ENCODE peak calls at places on chromosomes 16 and 17, in nine cellular contexts. V, W, H, X, R, F, O, S and A are unnamed samples. For H3K36me3, the result is how much of the 10 kb centered on the place peaks cover.

GRCh38 chr16:49081556-49081955 is 200.1 kb downstream of the CBLN1 start:
- DNase-seq in V (no peak), W (no peak), H (no peak), X (no peak), R (no peak), F (no peak), O (no peak), S (no peak), A (no peak)

GRCh38 chr17:82215095-82215971 is 2.7 kb upstream of the CCDC57 start:
- DNase-seq in V (no peak), W (peak), H (no peak), X (no peak), R (no peak), F (peak), O (no peak), S (peak), A (no peak)

GRCh38 chr16:84892097-84892496 is 72.3 kb downstream of the CRISPLD2 start:
- DNase-seq in V (no peak), W (no peak), H (no peak), X (no peak), R (no peak), F (no peak), O (no peak), S (no peak), A (no peak)

GRCh38 chr17:31596382-31597323 is 205.2 kb downstream of the RAB11FIP4 start:
- DNase-seq in V (peak), W (peak), H (peak), X (no peak), R (no peak), F (no peak), O (peak), S (peak), A (peak)

GRCh38 chr17:945672-946071 is 33.9 kb downstream of the NXN start:
- DNase-seq in V (no peak), W (no peak), H (no peak), X (no peak), R (no peak), F (no peak), O (no peak), S (no peak), A (no peak)

GRCh38 chr16:11182381-11182780 is 73.6 kb downstream of the SOCS1 start:
- DNase-seq in V (no peak), W (no peak), H (no peak), X (no peak), R (no peak), F (no peak), O (no peak), S (no peak), A (no peak)

GRCh38 chr16:87840462-87840978 is 28.8 kb downstream of the SLC7A5 start:
- DNase-seq in V (no peak), W (no peak), H (no peak), X (no peak), R (no peak), F (no peak), O (no peak), S (no peak), A (no peak)

GRCh38 chr17:12990041-12990808 is 27.6 kb downstream of the ELAC2 start:
- DNase-seq in V (no peak), W (no peak), H (no peak), X (no peak), R (peak), F (no peak), O (no peak), S (no peak), A (no peak)

GRCh38 chr17:34314279-34314678 is 5.0 kb upstream of the CCL8 start:
- DNase-seq in V (peak), W (no peak), H (peak), X (no peak), R (no peak), F (no peak), O (peak), S (peak), A (no peak)

GRCh38 chr17:5644065-5644464 is 59.8 kb upstream of the NLRP1 start:
- DNase-seq in V (no peak), W (no peak), H (no peak), X (no peak), R (no peak), F (no peak), O (no peak), S (no peak), A (no peak)

GRCh38 chr17:73595068-73595865 is 49.0 kb downstream of the SDK2 start:
- DNase-seq in V (no peak), W (peak), H (no peak), X (peak), R (peak), F (no peak), O (peak), S (no peak), A (peak)

GRCh38 chr16:26976913-26977312 is 89.8 kb upstream of the C16orf82 start:
- DNase-seq in V (no peak), W (no peak), H (no peak), X (no peak), R (no peak), F (no peak), O (no peak), S (no peak), A (no peak)

GRCh38 chr17:31537558-31537957 is 146.1 kb downstream of the RAB11FIP4 start:
- DNase-seq in V (no peak), W (no peak), H (peak), X (no peak), R (peak), F (no peak), O (peak), S (peak), A (peak)

GRCh38 chr17:63956296-63956920 is 16.3 kb downstream of the SCN4A start:
- DNase-seq in V (no peak), W (peak), H (no peak), X (no peak), R (no peak), F (no peak), O (peak), S (peak), A (no peak)

GRCh38 chr16:1413684-1414531 is 596 bp downstream of the UNKL start:
- DNase-seq in V (peak), W (peak), H (peak), X (peak), R (peak), F (peak), O (peak), S (peak), A (peak)

GRCh38 chr17:81966343-81967243 is 5.6 kb upstream of the NOTUM start:
- DNase-seq in V (no peak), W (peak), H (no peak), X (no peak), R (peak), F (peak), O (peak), S (no peak), A (peak)

GRCh38 chr16:89670496-89671431 is 13.1 kb downstream of the SPATA33 start:
- DNase-seq in V (no peak), W (peak), H (no peak), X (no peak), R (no peak), F (no peak), O (no peak), S (peak), A (no peak)

GRCh38 chr17:29592850-29593545 is at the start of gene ANKRD13B:
- DNase-seq in V (peak), W (no peak), H (peak), X (peak), R (no peak), F (no peak), O (no peak), S (peak), A (peak)

GRCh38 chr16:4344659-4345438 is 6.3 kb downstream of the PAM16 start:
- DNase-seq in V (no peak), W (peak), H (peak), X (no peak), R (peak), F (no peak), O (peak), S (peak), A (no peak)

GRCh38 chr17:17300624-17301568 is 2.3 kb upstream of the NT5M start:
- DNase-seq in V (peak), W (peak), H (peak), X (peak), R (peak), F (no peak), O (peak), S (peak), A (peak)

GRCh38 chr17:32810690-32811089 is 66.2 kb downstream of the MYO1D start:
- DNase-seq in V (no peak), W (no peak), H (no peak), X (no peak), R (no peak), F (no peak), O (no peak), S (no peak), A (no peak)

GRCh38 chr17:47978324-47978723 is 7.4 kb downstream of the CDK5RAP3 start:
- DNase-seq in V (peak), W (peak), H (peak), X (peak), R (peak), F (peak), O (peak), S (peak), A (peak)

GRCh38 chr17:67718325-67718941 is 697 bp downstream of the NOL11 start:
- DNase-seq in V (no peak), W (peak), H (no peak), X (no peak), R (no peak), F (no peak), O (peak), S (peak), A (peak)

GRCh38 chr17:34683390-34683789 is 104.0 kb downstream of the TMEM132E start:
- DNase-seq in V (no peak), W (no peak), H (no peak), X (no peak), R (no peak), F (no peak), O (no peak), S (no peak), A (no peak)

GRCh38 chr16:17491140-17491662 is 20.4 kb upstream of the XYLT1 start:
- DNase-seq in V (no peak), W (no peak), H (no peak), X (no peak), R (no peak), F (no peak), O (no peak), S (no peak), A (no peak)

GRCh38 chr17:72134560-72135399 is 14.0 kb downstream of the SOX9 start:
- DNase-seq in V (no peak), W (no peak), H (no peak), X (no peak), R (no peak), F (no peak), O (no peak), S (peak), A (no peak)

GRCh38 chr16:8905168-8905762 is 23.1 kb downstream of the LITAFD start:
- DNase-seq in V (no peak), W (peak), H (no peak), X (peak), R (no peak), F (no peak), O (no peak), S (peak), A (no peak)

GRCh38 chr17:38685485-38685884 is 10.7 kb upstream of the EPOP start:
- DNase-seq in V (no peak), W (no peak), H (peak), X (no peak), R (no peak), F (no peak), O (peak), S (no peak), A (peak)

DNA sequence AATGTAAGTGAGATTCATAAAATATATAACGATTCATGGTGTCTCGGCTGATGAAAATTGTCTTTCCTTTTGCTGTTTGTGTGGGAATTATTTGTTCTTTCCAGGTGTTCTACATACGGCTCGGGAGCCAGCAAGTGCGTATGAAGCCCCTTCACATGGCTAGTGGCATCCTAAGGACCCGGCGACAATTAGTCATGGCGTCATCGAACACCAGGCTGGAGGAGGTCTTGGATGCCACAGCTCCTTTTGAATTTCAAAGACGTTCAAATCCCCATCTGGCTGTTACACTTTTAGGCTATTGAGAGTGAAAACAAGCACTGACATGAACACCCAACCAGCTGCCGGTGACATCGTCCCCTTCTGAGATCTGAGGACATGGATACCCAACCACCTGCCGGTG is 397.7 kb upstream of the TNRC6C start:
- DNase-seq in V (no peak), W (no peak), H (no peak), X (no peak), R (no peak), F (no peak), O (no peak), S (no peak), A (no peak)
- H3K36me3 ChIP-seq in V (under half), W (under half), H (under half), X (under half), R (under half), F (under half), O (under half), S (under half), A (under half)

GRCh38 chr16:56807011-56807675 is 57.9 kb upstream of the SLC12A3 start:
- DNase-seq in V (no peak), W (peak), H (no peak), X (no peak), R (no peak), F (no peak), O (no peak), S (peak), A (no peak)

GRCh38 chr16:56797861-56798260 is 67.1 kb upstream of the SLC12A3 start:
- DNase-seq in V (no peak), W (no peak), H (no peak), X (no peak), R (no peak), F (no peak), O (no peak), S (no peak), A (no peak)

GRCh38 chr16:56800355-56800754 is 64.7 kb upstream of the SLC12A3 start:
- DNase-seq in V (no peak), W (no peak), H (no peak), X (no peak), R (no peak), F (no peak), O (no peak), S (peak), A (no peak)

GRCh38 chr16:56798955-56799354 is 66.1 kb upstream of the SLC12A3 start:
- DNase-seq in V (no peak), W (no peak), H (no peak), X (no peak), R (no peak), F (no peak), O (no peak), S (no peak), A (no peak)

DNA sequence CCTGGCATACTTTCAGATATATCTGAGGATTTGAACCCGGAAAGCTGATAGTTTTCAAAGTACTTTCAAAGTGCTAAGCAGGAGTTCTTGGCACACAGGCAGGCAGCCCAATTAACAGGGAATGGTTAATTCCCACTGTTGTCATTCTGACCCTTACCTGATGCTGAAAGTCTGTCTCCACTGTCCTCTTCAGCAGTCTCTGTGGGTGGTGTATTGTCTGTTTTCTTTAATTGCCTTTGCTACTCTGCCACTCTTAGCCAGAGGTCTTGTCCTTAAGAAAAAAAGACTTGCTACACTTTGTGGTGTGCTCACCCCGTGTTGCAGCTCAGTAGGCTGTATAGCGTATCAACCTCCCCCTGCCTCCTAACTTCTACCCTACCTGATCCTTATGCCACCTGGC is 63.2 kb upstream of the SLC12A3 start:
- DNase-seq in V (no peak), W (no peak), H (no peak), X (no peak), R (no peak), F (no peak), O (no peak), S (no peak), A (no peak)
- H3K36me3 ChIP-seq in V (under half), W (under half), H (under half), X (under half), R (under half), F (under half), O (under half), S (under half), A (under half)

DNA sequence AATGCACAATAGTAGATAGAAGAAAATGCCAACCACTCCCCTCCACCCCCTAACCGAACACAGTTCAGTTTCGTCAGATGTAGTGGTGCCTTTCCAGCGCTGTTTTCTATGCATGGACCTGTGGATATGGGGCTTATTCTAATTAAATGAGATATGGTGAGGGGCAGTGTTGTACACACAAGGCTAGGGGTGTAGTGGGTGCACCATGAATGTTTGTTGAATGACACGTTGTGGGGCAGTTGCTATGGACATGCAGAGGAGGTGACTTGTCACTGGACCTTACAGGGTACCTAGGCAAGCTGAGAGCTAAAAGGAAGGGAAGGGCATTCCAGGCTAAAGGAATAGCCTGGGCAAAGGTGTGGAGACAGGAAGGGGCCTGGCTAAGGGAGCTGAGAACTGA is 3.4 kb downstream of the PDK2 start:
- DNase-seq in V (no peak), W (no peak), H (peak), X (no peak), R (no peak), F (no peak), O (no peak), S (no peak), A (no peak)
- H3K36me3 ChIP-seq in V (under half), W (under half), H (under half), X (under half), R (under half), F (under half), O (under half), S (under half), A (under half)

GRCh38 chr16:23554536-23554935 is 2.6 kb downstream of the EARS2 start:
- DNase-seq in V (no peak), W (no peak), H (no peak), X (no peak), R (no peak), F (no peak), O (no peak), S (no peak), A (no peak)
- H3K36me3 ChIP-seq in V (under half), W (under half), H (under half), X (under half), R (under half), F (under half), O (under half), S (under half), A (under half)

DNA sequence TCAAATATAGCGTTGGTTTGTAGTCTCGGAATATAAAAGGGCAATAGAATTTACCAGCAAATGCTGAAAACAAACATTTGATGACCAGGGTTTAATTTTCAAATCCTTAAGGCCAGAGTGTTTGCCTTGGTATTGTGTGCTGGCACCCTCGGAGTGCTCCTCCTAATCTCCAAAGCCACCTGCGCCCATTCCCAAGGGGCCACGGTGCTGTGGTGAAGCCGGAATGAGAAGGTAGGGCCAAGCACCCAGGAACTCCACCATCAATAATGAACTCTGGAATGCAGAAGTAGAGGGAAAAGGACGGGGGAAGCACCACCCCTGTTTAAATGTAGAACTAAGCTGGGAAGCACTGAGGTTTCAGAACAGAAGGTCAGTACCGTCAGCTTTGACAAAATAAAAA is 51.8 kb downstream of the COG7 start:
- DNase-seq in V (no peak), W (no peak), H (no peak), X (no peak), R (no peak), F (no peak), O (no peak), S (no peak), A (no peak)
- H3K36me3 ChIP-seq in V (under half), W (half or more), H (under half), X (half or more), R (half or more), F (under half), O (under half), S (under half), A (under half)

DNA sequence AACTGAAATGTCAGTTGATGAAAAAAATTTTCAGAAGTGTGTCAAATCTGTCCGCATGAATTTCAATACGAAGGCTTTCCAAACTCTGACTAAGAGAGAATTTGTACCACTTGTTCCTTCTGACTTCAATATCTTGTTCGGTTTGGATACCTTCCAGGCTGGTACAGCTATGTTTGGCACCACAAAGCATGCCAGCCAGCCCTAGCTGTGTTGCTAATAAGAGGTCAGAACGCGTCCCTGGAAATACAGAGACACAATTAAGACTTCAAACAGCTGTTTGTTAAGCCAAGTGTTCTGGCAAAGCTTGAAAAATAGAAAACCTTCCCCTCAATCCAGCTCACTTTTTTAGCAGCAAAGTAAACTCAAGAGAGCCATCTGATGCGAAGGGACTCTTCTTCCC is 35.2 kb downstream of the GRB2 start:
- DNase-seq in V (no peak), W (no peak), H (no peak), X (no peak), R (peak), F (no peak), O (peak), S (no peak), A (no peak)
- H3K36me3 ChIP-seq in V (under half), W (under half), H (under half), X (under half), R (under half), F (under half), O (under half), S (under half), A (under half)

DNA sequence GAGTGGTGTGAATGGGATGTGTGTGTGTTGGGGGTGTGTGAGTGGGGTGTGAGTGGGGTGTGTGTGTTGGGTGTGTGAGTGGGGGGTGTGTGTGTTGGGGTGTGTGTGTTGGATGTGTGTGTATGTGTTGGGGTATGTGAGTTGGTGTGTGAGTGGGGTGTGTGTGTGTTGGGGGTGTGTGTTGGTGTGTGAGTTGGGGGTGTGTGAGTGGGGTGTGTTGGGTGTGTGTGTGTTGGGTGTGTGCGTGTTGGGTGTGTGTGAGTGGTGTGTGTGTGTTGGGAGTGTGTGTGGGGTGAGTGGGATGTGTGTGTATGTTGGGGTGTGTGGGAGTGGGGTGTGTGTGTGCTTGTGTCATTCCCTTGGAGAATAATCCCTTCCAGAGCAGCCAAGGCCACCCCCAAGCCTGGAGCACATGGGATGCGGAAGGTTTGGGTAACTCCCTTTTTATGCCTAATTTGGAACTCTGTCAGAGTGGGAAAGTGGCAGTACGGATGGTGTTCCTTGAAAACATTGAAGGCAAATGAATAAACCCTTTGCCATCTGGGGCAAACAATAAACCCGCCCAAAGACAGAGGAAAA is 14.3 kb downstream of the RNF213 start:
- DNase-seq in V (no peak), W (no peak), H (no peak), X (no peak), R (no peak), F (no peak), O (no peak), S (no peak), A (no peak)
- H3K36me3 ChIP-seq in V (under half), W (under half), H (under half), X (half or more), R (half or more), F (under half), O (under half), S (under half), A (under half)